ENCODE peak calls at places on chromosome 12, in six cellular contexts. One of them, this sample, is unnamed.

GRCh38 chr12:16218934-16219718 is 58.4 kb downstream of the SLC15A5 start:
- DNase-seq in neural progenitor cell: no peak
- DNase-seq in thoracic aorta: no peak
- DNase-seq in right lobe of liver: no peak
- DNase-seq in SK-N-SH: no peak
- DNase-seq in coronary artery: no peak
- DNase-seq in this sample: no peak

GRCh38 chr12:131833896-131834641 is 5.9 kb downstream of the MMP17 start:
- DNase-seq in thoracic aorta: no peak
- DNase-seq in neural progenitor cell: peak
- DNase-seq in coronary artery: no peak
- DNase-seq in SK-N-SH: peak
- DNase-seq in right lobe of liver: no peak
- DNase-seq in this sample: no peak

GRCh38 chr12:103819892-103820291 is 21.1 kb downstream of the NT5DC3 start:
- DNase-seq in thoracic aorta: no peak
- DNase-seq in right lobe of liver: no peak
- DNase-seq in SK-N-SH: no peak
- DNase-seq in neural progenitor cell: no peak
- DNase-seq in coronary artery: no peak
- DNase-seq in this sample: no peak

GRCh38 chr12:46266869-46267617 is 1.8 kb downstream of the SLC38A1 start:
- DNase-seq in SK-N-SH: peak
- DNase-seq in right lobe of liver: peak
- DNase-seq in coronary artery: peak
- DNase-seq in thoracic aorta: no peak
- DNase-seq in neural progenitor cell: peak
- DNase-seq in this sample: peak

GRCh38 chr12:2169964-2170363 is 117.2 kb downstream of the CACNA1C start:
- DNase-seq in neural progenitor cell: no peak
- DNase-seq in coronary artery: no peak
- DNase-seq in right lobe of liver: no peak
- DNase-seq in SK-N-SH: no peak
- DNase-seq in thoracic aorta: no peak
- DNase-seq in this sample: no peak

GRCh38 chr12:65229441-65229840 is 49.0 kb upstream of the MSRB3 start:
- DNase-seq in coronary artery: no peak
- DNase-seq in neural progenitor cell: no peak
- DNase-seq in SK-N-SH: no peak
- DNase-seq in right lobe of liver: no peak
- DNase-seq in thoracic aorta: no peak
- DNase-seq in this sample: no peak

GRCh38 chr12:16076553-16076952 is 165.4 kb downstream of the DERA start:
- DNase-seq in thoracic aorta: no peak
- DNase-seq in SK-N-SH: peak
- DNase-seq in right lobe of liver: no peak
- DNase-seq in neural progenitor cell: peak
- DNase-seq in coronary artery: no peak
- DNase-seq in this sample: no peak

GRCh38 chr12:95051241-95051640 is 22.2 kb downstream of the NR2C1 start:
- DNase-seq in thoracic aorta: no peak
- DNase-seq in SK-N-SH: no peak
- DNase-seq in right lobe of liver: no peak
- DNase-seq in neural progenitor cell: no peak
- DNase-seq in coronary artery: no peak
- DNase-seq in this sample: no peak

GRCh38 chr12:3600039-3600720 is 109.2 kb downstream of the PRMT8 start:
- DNase-seq in thoracic aorta: no peak
- DNase-seq in SK-N-SH: peak
- DNase-seq in neural progenitor cell: peak
- DNase-seq in coronary artery: no peak
- DNase-seq in right lobe of liver: no peak
- DNase-seq in this sample: no peak

GRCh38 chr12:108332791-108333382 is 6.2 kb downstream of the CMKLR1 start:
- DNase-seq in thoracic aorta: peak
- DNase-seq in neural progenitor cell: no peak
- DNase-seq in coronary artery: no peak
- DNase-seq in right lobe of liver: peak
- DNase-seq in SK-N-SH: no peak
- DNase-seq in this sample: peak

GRCh38 chr12:39464976-39465375 is 22.1 kb upstream of the KIF21A start:
- DNase-seq in thoracic aorta: no peak
- DNase-seq in neural progenitor cell: no peak
- DNase-seq in SK-N-SH: no peak
- DNase-seq in right lobe of liver: no peak
- DNase-seq in coronary artery: no peak
- DNase-seq in this sample: no peak

GRCh38 chr12:88145567-88146347 is 3.6 kb downstream of the TMTC3 start:
- DNase-seq in right lobe of liver: no peak
- DNase-seq in thoracic aorta: no peak
- DNase-seq in SK-N-SH: no peak
- DNase-seq in neural progenitor cell: no peak
- DNase-seq in coronary artery: no peak
- DNase-seq in this sample: no peak

GRCh38 chr12:88142610-88142991 is 494 bp downstream of the TMTC3 start:
- DNase-seq in right lobe of liver: peak
- DNase-seq in neural progenitor cell: peak
- DNase-seq in SK-N-SH: no peak
- DNase-seq in thoracic aorta: peak
- DNase-seq in coronary artery: no peak
- DNase-seq in this sample: no peak

GRCh38 chr12:88141774-88142609 is at the start of the genes CEP290 and TMTC3:
- DNase-seq in coronary artery: peak
- DNase-seq in right lobe of liver: peak
- DNase-seq in SK-N-SH: peak
- DNase-seq in thoracic aorta: peak
- DNase-seq in neural progenitor cell: peak
- DNase-seq in this sample: peak

GRCh38 chr12:88144037-88144436 is 1.9 kb downstream of the TMTC3 start:
- DNase-seq in coronary artery: no peak
- DNase-seq in neural progenitor cell: no peak
- DNase-seq in thoracic aorta: no peak
- DNase-seq in SK-N-SH: no peak
- DNase-seq in right lobe of liver: no peak
- DNase-seq in this sample: no peak

DNA sequence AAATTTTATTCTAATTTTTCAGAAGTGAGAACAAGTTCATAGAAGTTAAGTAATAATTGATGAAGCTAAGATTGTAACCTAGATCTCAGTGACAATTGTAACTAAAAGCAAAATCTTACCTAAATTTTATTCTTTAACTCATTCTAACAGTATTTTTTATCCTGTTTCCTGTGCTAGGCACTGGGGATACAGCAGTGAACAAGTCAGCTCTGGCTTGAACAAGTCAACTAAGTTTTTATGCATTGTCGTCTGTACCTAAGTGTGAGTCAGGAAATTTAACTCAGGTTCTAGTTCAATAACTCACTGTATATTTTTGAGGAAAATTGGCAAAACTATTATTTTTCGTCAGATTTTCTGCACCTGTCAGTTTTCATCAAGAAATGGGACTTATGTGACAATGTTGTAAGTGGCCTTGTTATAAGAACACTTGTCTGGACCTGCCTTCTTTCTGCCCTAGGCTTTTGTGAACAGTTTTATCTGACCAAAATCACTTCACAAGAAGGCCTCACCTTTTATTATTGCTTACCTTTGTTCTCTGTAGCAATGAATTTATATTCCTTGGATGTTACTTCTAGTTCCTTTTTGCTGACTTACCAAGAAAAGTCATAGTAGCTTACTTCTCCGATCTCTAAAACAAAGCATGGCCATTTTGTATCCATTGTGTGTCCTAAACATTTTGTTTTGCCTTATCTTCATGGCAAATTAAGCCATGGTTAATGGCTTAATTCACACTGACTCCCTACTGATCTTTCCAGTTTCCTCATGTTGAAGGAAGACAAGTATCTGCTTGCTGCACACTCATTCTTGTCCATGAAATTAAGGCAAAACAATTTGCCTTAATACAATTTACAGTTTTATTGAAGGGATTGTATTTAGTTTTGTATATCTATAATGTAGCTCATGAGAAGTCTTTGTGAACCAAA is 2.7 kb downstream of the TMTC3 start:
- DNase-seq in thoracic aorta: no peak
- DNase-seq in SK-N-SH: no peak
- DNase-seq in right lobe of liver: no peak
- DNase-seq in coronary artery: no peak
- DNase-seq in neural progenitor cell: no peak
- DNase-seq in this sample: no peak
- H3K4me3 ChIP-seq in thoracic aorta: no peak
- H3K4me3 ChIP-seq in SK-N-SH: no peak
- H3K4me3 ChIP-seq in right lobe of liver: no peak
- H3K4me3 ChIP-seq in coronary artery: no peak
- H3K4me3 ChIP-seq in neural progenitor cell: no peak
- H3K4me3 ChIP-seq in this sample: no peak

DNA sequence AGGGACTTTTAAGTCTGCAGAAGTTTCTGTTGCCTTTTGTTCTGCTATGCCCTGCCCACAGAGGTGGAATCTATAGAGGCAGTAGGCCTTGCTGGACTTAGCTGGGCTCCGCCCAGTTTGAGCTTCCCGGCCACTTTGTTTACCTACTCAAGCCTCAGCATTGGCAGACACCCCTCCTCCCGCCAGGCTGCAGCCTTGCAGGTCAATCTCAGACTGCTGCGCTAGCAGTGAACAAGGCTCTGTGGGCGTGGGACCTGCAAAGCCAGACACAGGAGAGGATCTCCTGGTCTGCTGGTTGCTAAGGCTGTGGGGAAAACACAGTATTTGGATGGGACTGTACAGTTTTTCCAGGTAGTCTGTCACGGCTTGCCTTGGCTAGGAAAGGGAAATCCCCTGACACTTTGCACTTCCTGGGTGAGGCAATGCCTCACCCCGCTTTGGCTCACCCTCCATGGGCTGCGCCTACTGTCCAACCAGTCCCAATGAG is 43.7 kb downstream of the CCDC59 start:
- DNase-seq in coronary artery: no peak
- DNase-seq in neural progenitor cell: peak
- DNase-seq in SK-N-SH: no peak
- DNase-seq in right lobe of liver: no peak
- DNase-seq in thoracic aorta: no peak
- DNase-seq in this sample: peak
- H3K4me3 ChIP-seq in coronary artery: no peak
- H3K4me3 ChIP-seq in neural progenitor cell: peak
- H3K4me3 ChIP-seq in SK-N-SH: no peak
- H3K4me3 ChIP-seq in right lobe of liver: no peak
- H3K4me3 ChIP-seq in thoracic aorta: no peak
- H3K4me3 ChIP-seq in this sample: no peak

GRCh38 chr12:14962180-14962579 is 779 bp upstream of the ARHGDIB start:
- DNase-seq in SK-N-SH: no peak
- DNase-seq in neural progenitor cell: no peak
- DNase-seq in right lobe of liver: no peak
- DNase-seq in thoracic aorta: no peak
- DNase-seq in coronary artery: no peak
- DNase-seq in this sample: no peak
- H3K4me3 ChIP-seq in SK-N-SH: peak
- H3K4me3 ChIP-seq in neural progenitor cell: no peak
- H3K4me3 ChIP-seq in right lobe of liver: no peak
- H3K4me3 ChIP-seq in thoracic aorta: peak
- H3K4me3 ChIP-seq in coronary artery: peak
- H3K4me3 ChIP-seq in this sample: peak

GRCh38 chr12:8687846-8688601 is 9.8 kb upstream of the RIMKLB start:
- DNase-seq in SK-N-SH: peak
- DNase-seq in coronary artery: peak
- DNase-seq in thoracic aorta: peak
- DNase-seq in right lobe of liver: no peak
- DNase-seq in neural progenitor cell: peak
- DNase-seq in this sample: peak
- H3K4me3 ChIP-seq in SK-N-SH: peak
- H3K4me3 ChIP-seq in coronary artery: peak
- H3K4me3 ChIP-seq in thoracic aorta: peak
- H3K4me3 ChIP-seq in right lobe of liver: no peak
- H3K4me3 ChIP-seq in neural progenitor cell: no peak
- H3K4me3 ChIP-seq in this sample: no peak

GRCh38 chr12:114770323-114770722 is 86.3 kb upstream of the TBX3 start:
- DNase-seq in SK-N-SH: no peak
- DNase-seq in right lobe of liver: no peak
- DNase-seq in thoracic aorta: no peak
- DNase-seq in neural progenitor cell: no peak
- DNase-seq in coronary artery: no peak
- DNase-seq in this sample: no peak
- H3K4me3 ChIP-seq in SK-N-SH: no peak
- H3K4me3 ChIP-seq in right lobe of liver: no peak
- H3K4me3 ChIP-seq in thoracic aorta: no peak
- H3K4me3 ChIP-seq in neural progenitor cell: no peak
- H3K4me3 ChIP-seq in coronary artery: no peak
- H3K4me3 ChIP-seq in this sample: no peak

GRCh38 chr12:54358620-54358944 is 5.7 kb downstream of the GPR84 start:
- DNase-seq in right lobe of liver: no peak
- DNase-seq in coronary artery: no peak
- DNase-seq in neural progenitor cell: peak
- DNase-seq in thoracic aorta: no peak
- DNase-seq in SK-N-SH: no peak
- DNase-seq in this sample: no peak

GRCh38 chr12:54356228-54356627 is 8.1 kb downstream of the GPR84 start:
- DNase-seq in thoracic aorta: no peak
- DNase-seq in right lobe of liver: no peak
- DNase-seq in SK-N-SH: no peak
- DNase-seq in neural progenitor cell: no peak
- DNase-seq in coronary artery: no peak
- DNase-seq in this sample: no peak

GRCh38 chr12:54358945-54359761 is 5.1 kb downstream of the GPR84 start:
- DNase-seq in neural progenitor cell: peak
- DNase-seq in thoracic aorta: peak
- DNase-seq in right lobe of liver: peak
- DNase-seq in SK-N-SH: peak
- DNase-seq in coronary artery: peak
- DNase-seq in this sample: peak

GRCh38 chr12:54356951-54357356 is 7.3 kb downstream of the GPR84 start:
- DNase-seq in coronary artery: no peak
- DNase-seq in thoracic aorta: no peak
- DNase-seq in neural progenitor cell: peak
- DNase-seq in SK-N-SH: no peak
- DNase-seq in right lobe of liver: no peak
- DNase-seq in this sample: no peak

DNA sequence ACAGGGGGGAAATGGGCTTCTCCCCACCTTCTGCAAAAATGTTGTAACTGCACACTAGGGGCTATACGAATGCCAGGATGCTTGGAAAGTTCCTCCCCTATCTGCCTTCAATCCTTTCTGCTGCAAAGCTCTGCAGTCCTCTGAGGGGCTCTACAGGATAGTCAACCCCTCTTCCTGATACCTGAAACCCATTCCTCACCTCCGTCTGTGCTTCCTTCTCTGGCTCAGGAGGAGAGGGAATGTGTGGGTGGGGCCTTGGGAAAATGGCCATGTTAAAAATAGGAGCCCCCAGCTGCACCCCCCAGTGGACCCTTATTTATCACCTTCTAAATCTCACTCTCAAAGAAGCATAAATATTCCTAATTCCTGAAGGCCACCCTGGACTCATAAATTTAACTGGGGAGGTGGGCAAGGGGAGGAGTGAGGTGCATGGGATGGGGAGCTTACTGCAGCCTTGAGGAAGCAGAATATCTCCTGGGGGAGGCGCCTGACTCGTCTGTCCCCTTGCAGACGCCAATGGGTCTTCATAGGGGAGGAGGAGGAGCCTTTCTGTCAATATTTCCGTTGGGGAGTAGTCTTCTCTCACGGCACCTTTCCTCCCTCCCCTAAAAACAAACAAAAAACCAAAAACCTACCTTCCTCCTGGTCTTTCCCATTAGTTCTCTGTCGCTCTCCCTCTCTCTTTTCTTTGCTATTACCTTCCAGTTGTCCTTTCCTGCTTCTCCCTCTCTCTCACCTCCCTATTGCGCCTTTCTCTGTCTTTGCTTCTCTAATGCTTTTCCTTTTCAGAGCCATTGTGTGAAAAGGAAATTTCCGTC is 6.3 kb downstream of the GPR84 start:
- DNase-seq in right lobe of liver: no peak
- DNase-seq in neural progenitor cell: peak
- DNase-seq in SK-N-SH: no peak
- DNase-seq in coronary artery: no peak
- DNase-seq in thoracic aorta: no peak
- DNase-seq in this sample: no peak
- H3K4me3 ChIP-seq in right lobe of liver: peak
- H3K4me3 ChIP-seq in neural progenitor cell: peak
- H3K4me3 ChIP-seq in SK-N-SH: peak
- H3K4me3 ChIP-seq in coronary artery: peak
- H3K4me3 ChIP-seq in thoracic aorta: peak
- H3K4me3 ChIP-seq in this sample: peak

This sample was measured in breast epithelium.